ENCODE peak calls at places on chromosomes 4 and X, in five cellular contexts. Z, L, E, F and Q are unnamed samples.

GRCh38 chr4:139099366-139099982 is 77.5 kb downstream of the ELF2 start:
- DNase-seq in Z (peak), L (peak), F (peak), E (peak), Q (peak)

GRCh38 chr4:108425988-108426387 is 194.4 kb upstream of the RPL34 start:
- DNase-seq in Z (no peak), F (no peak), E (no peak), L (peak), Q (no peak)

GRCh38 chrX:35919536-35920309 is at the start of gene CFAP47:
- DNase-seq in E (peak), L (peak), F (no peak), Z (no peak), Q (peak)

GRCh38 chrX:19840899-19841648 is 46.3 kb downstream of the SH3KBP1 start:
- DNase-seq in E (no peak), F (no peak), Z (no peak), L (no peak), Q (no peak)

GRCh38 chr4:162957521-162958143 is 209.1 kb downstream of the NAF1 start:
- DNase-seq in L (no peak), F (no peak), E (no peak), Z (no peak), Q (no peak)

GRCh38 chrX:17377047-17377692 is 2.2 kb downstream of the NHS start:
- DNase-seq in F (no peak), L (peak), Z (no peak), E (peak), Q (peak)

GRCh38 chr4:113878718-113879117 is 100.7 kb downstream of the ARSJ start:
- DNase-seq in L (peak), E (peak), F (no peak), Z (no peak), Q (peak)

GRCh38 chr4:75698162-75698962 is 25.2 kb upstream of the G3BP2 start:
- DNase-seq in E (no peak), F (no peak), Z (peak), L (no peak), Q (no peak)

GRCh38 chrX:43559643-43560042 is 96.5 kb upstream of the MAOA start:
- DNase-seq in L (peak), E (peak), Z (peak), F (peak), Q (peak)

GRCh38 chr4:32061916-32062315 is 1341.7 kb downstream of the PCDH7 start:
- DNase-seq in L (no peak), E (no peak), F (no peak), Z (no peak), Q (no peak)

GRCh38 chrX:129493643-129494042 is 29.6 kb downstream of the SMARCA1 start:
- DNase-seq in L (peak), F (no peak), Z (no peak), E (no peak), Q (no peak)

GRCh38 chrX:154735695-154736393 is 15.0 kb downstream of the GAB3 start:
- DNase-seq in Z (no peak), E (no peak), F (peak), L (peak), Q (no peak)

GRCh38 chrX:3638280-3638873 is 75.1 kb downstream of the PRKX start:
- DNase-seq in L (peak), E (peak), Z (no peak), F (peak), Q (peak)

GRCh38 chrX:19280636-19281035 is 63.1 kb upstream of the PDHA1 start:
- DNase-seq in Z (no peak), F (no peak), E (no peak), L (no peak), Q (no peak)

GRCh38 chr4:8324640-8325239 is 55.2 kb downstream of the HTRA3 start:
- DNase-seq in E (no peak), L (no peak), F (no peak), Z (no peak), Q (no peak)

GRCh38 chrX:42680651-42681050 is 97.3 kb downstream of the PPP1R2C start:
- DNase-seq in F (peak), E (no peak), L (peak), Z (no peak), Q (no peak)

GRCh38 chrX:154484255-154485149 is 1.9 kb downstream of the UBL4A start:
- DNase-seq in L (no peak), F (no peak), E (no peak), Z (no peak), Q (no peak)

GRCh38 chrX:40327085-40327484 is 229.3 kb upstream of the BCOR start:
- DNase-seq in F (no peak), L (no peak), E (no peak), Z (no peak), Q (no peak)

GRCh38 chrX:17291998-17292658 is 82.9 kb upstream of the NHS start:
- DNase-seq in Z (no peak), L (no peak), F (no peak), E (no peak), Q (no peak)

GRCh38 chr4:163544407-163545038 is 50.0 kb downstream of the TMA16 start:
- DNase-seq in E (peak), Z (peak), F (peak), L (peak), Q (peak)

DNA sequence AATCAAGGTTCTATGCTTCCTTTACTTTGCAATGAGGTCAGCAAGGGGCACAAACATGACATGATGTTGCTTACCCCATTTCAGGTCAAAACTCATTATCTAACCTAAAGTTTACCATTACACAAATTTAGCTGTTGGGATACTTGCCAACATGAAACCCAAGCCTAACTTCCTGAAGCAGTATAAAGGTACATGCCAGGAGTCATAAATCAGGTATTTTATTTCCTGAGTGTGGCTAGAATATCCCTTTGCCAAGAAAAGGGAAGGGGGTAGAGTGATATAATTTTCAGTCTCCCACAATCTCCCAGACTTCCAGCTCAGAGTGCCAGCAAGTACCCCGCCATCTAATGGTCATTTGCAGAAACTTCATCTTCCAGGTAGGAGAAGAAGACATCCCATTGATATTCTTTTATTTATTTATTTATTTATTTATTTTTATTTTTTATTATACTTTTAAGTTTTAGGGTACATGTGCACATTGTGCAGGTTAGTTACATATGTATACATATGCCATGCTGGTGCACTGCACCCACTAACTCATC is 136.6 kb downstream of the NEXMIF start:
- DNase-seq in Z (no peak), L (no peak), F (no peak), E (no peak), Q (no peak)
- TF ChIP-seq CTCF in Z (no peak), L (no peak), F (no peak), E (no peak), Q (peak)

GRCh38 chr4:119087121-119087520 is 48.5 kb upstream of the MYOZ2 start:
- DNase-seq in Z (no peak), L (peak), E (no peak), F (no peak), Q (no peak)
- TF ChIP-seq CTCF in Z (no peak), L (peak), E (no peak), F (peak), Q (no peak)

DNA sequence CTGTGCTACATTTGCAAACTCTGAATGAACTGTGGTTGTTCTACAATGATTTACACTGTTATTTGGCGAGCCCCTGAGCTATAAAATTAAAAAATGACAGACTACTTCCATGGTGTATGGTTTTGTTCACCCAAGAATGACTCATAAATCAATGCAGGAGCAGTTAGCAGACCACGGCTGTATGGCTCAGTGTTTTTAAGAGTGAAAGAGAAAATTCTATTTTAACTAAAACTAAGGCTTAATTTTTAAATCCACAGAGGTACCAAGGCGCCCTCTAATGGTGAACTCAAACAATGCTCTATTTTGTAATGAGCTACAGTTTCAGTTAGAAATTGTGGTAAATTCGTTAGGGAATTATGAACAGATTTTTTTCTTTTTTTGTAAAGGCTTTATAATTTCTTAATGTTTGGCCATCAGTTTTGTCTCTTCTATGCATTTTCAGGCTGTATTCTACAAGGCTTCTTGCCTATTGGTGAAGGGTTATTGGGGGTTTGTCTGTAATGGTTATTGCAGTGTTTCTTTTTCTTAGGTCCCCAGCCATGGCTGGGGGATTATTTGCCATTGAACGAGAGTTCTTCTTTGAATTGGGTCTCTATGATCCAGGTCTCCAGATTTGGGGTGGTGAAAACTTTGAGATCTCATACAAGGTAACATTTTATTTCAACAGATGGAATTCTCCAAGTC is 32.5 kb downstream of the HMGB2 start:
- DNase-seq in E (no peak), L (peak), F (no peak), Z (no peak), Q (no peak)
- TF ChIP-seq CTCF in E (peak), L (peak), F (peak), Z (peak), Q (peak)

GRCh38 chrX:68732906-68733493 is 85.5 kb downstream of the STARD8 start:
- DNase-seq in E (peak), L (peak), Z (peak), F (peak), Q (peak)

GRCh38 chrX:68735266-68735665 is 87.8 kb downstream of the STARD8 start:
- DNase-seq in L (no peak), Z (no peak), E (no peak), F (no peak), Q (no peak)

GRCh38 chrX:68728186-68728585 is 80.7 kb downstream of the STARD8 start:
- DNase-seq in F (no peak), L (no peak), Z (no peak), E (no peak), Q (no peak)

GRCh38 chrX:68727696-68728095 is 80.2 kb downstream of the STARD8 start:
- DNase-seq in E (no peak), Z (no peak), L (no peak), F (no peak), Q (no peak)

DNA sequence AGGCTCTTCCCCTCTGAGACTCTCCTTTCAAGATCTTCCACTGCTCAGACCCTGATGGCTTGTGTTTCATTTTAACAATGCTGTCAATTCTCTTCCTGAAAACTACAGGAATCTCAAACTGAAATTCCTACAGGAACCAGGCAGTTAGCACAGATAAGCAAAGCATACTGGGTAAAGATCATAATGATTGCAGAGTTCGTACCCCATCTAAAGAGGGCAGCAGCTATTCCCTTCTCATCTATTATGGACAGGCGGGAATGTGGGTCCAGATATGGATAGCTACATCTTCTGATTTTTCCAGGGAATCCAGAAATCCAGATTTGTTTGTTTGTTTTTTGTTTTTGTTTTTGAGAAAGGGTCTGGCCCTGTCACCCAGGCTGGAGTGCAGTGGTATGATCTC is 83.8 kb downstream of the STARD8 start:
- DNase-seq in Z (no peak), E (no peak), F (no peak), L (no peak), Q (no peak)
- TF ChIP-seq CTCF in Z (no peak), E (no peak), F (no peak), L (no peak), Q (no peak)

GRCh38 chr4:5460106-5460801 is 248.1 kb downstream of the EVC2 start:
- DNase-seq in L (peak), F (no peak), Z (peak), E (peak), Q (peak)
- TF ChIP-seq CTCF in L (peak), F (peak), Z (no peak), E (peak), Q (peak)

GRCh38 chr4:29970626-29971025 is 749.5 kb upstream of the PCDH7 start:
- DNase-seq in Z (no peak), L (peak), F (no peak), E (no peak), Q (no peak)
- TF ChIP-seq CTCF in Z (no peak), L (peak), F (no peak), E (no peak), Q (peak)

GRCh38 chr4:146582864-146583263 is 55.8 kb upstream of the POU4F2 start:
- DNase-seq in F (no peak), Z (no peak), L (no peak), E (no peak), Q (no peak)
- TF ChIP-seq CTCF in F (no peak), Z (no peak), L (no peak), E (peak), Q (peak)